ENCODE peak calls at places on chromosome 12, in nine cellular contexts. One of them, this sample, is unnamed.

GRCh38 chr12:11706509-11707331 is 57.2 kb downstream of the ETV6 start:
- DNase-seq in DMS153: no peak
- DNase-seq in iPS-NIHi11: no peak
- DNase-seq in HT-29: peak
- DNase-seq in ACHN: no peak
- DNase-seq in HuH-7.5: no peak
- DNase-seq in tibial artery: no peak
- DNase-seq in NCI-H524: no peak
- DNase-seq in NCI-H1436: no peak
- DNase-seq in this sample: no peak

GRCh38 chr12:112216223-112216622 is 90.9 kb downstream of the TRAFD1 start:
- DNase-seq in DMS153: no peak
- DNase-seq in iPS-NIHi11: no peak
- DNase-seq in HT-29: no peak
- DNase-seq in ACHN: no peak
- DNase-seq in HuH-7.5: no peak
- DNase-seq in tibial artery: no peak
- DNase-seq in NCI-H524: no peak
- DNase-seq in NCI-H1436: no peak
- DNase-seq in this sample: no peak

GRCh38 chr12:22287776-22288621 is 46.5 kb downstream of the ST8SIA1 start:
- DNase-seq in DMS153: no peak
- DNase-seq in iPS-NIHi11: peak
- DNase-seq in HT-29: no peak
- DNase-seq in ACHN: no peak
- DNase-seq in HuH-7.5: no peak
- DNase-seq in tibial artery: no peak
- DNase-seq in NCI-H524: no peak
- DNase-seq in NCI-H1436: no peak
- DNase-seq in this sample: no peak

GRCh38 chr12:26989873-26990272 is 24.3 kb downstream of the TM7SF3 start:
- DNase-seq in DMS153: no peak
- DNase-seq in iPS-NIHi11: no peak
- DNase-seq in HT-29: no peak
- DNase-seq in ACHN: no peak
- DNase-seq in HuH-7.5: no peak
- DNase-seq in tibial artery: no peak
- DNase-seq in NCI-H524: no peak
- DNase-seq in NCI-H1436: no peak
- DNase-seq in this sample: no peak

GRCh38 chr12:104793968-104794367 is 164.1 kb downstream of the SLC41A2 start:
- DNase-seq in DMS153: no peak
- DNase-seq in iPS-NIHi11: no peak
- DNase-seq in HT-29: no peak
- DNase-seq in ACHN: no peak
- DNase-seq in HuH-7.5: no peak
- DNase-seq in tibial artery: no peak
- DNase-seq in NCI-H524: no peak
- DNase-seq in NCI-H1436: no peak
- DNase-seq in this sample: no peak

GRCh38 chr12:113961921-113962710 is 4.0 kb downstream of the RBM19 start:
- DNase-seq in DMS153: no peak
- DNase-seq in iPS-NIHi11: no peak
- DNase-seq in HT-29: no peak
- DNase-seq in ACHN: peak
- DNase-seq in HuH-7.5: no peak
- DNase-seq in tibial artery: no peak
- DNase-seq in NCI-H524: no peak
- DNase-seq in NCI-H1436: no peak
- DNase-seq in this sample: no peak

GRCh38 chr12:120841525-120841924 is 62.6 kb downstream of the SPPL3 start:
- DNase-seq in DMS153: no peak
- DNase-seq in iPS-NIHi11: no peak
- DNase-seq in HT-29: no peak
- DNase-seq in ACHN: no peak
- DNase-seq in HuH-7.5: no peak
- DNase-seq in tibial artery: no peak
- DNase-seq in NCI-H524: no peak
- DNase-seq in NCI-H1436: no peak
- DNase-seq in this sample: no peak

GRCh38 chr12:52147367-52147972 is 44.3 kb downstream of the KRT80 start:
- DNase-seq in DMS153: no peak
- DNase-seq in iPS-NIHi11: peak
- DNase-seq in HT-29: peak
- DNase-seq in ACHN: peak
- DNase-seq in HuH-7.5: peak
- DNase-seq in tibial artery: peak
- DNase-seq in NCI-H524: no peak
- DNase-seq in NCI-H1436: peak
- DNase-seq in this sample: no peak

GRCh38 chr12:115182239-115182638 is 498.3 kb upstream of the TBX3 start:
- DNase-seq in DMS153: no peak
- DNase-seq in iPS-NIHi11: no peak
- DNase-seq in HT-29: no peak
- DNase-seq in ACHN: no peak
- DNase-seq in HuH-7.5: no peak
- DNase-seq in tibial artery: no peak
- DNase-seq in NCI-H524: no peak
- DNase-seq in NCI-H1436: no peak
- DNase-seq in this sample: no peak

GRCh38 chr12:85835417-85835809 is 796 bp downstream of the RASSF9 start:
- DNase-seq in DMS153: no peak
- DNase-seq in iPS-NIHi11: no peak
- DNase-seq in HT-29: peak
- DNase-seq in ACHN: peak
- DNase-seq in HuH-7.5: no peak
- DNase-seq in tibial artery: no peak
- DNase-seq in NCI-H524: no peak
- DNase-seq in NCI-H1436: no peak
- DNase-seq in this sample: no peak

GRCh38 chr12:13099066-13099909 is 4.2 kb downstream of the GSG1 start:
- DNase-seq in DMS153: no peak
- DNase-seq in iPS-NIHi11: no peak
- DNase-seq in HT-29: peak
- DNase-seq in ACHN: no peak
- DNase-seq in HuH-7.5: no peak
- DNase-seq in tibial artery: no peak
- DNase-seq in NCI-H524: no peak
- DNase-seq in NCI-H1436: no peak
- DNase-seq in this sample: peak

GRCh38 chr12:74732801-74733200 is 195.2 kb downstream of the ATXN7L3B start:
- DNase-seq in DMS153: no peak
- DNase-seq in iPS-NIHi11: no peak
- DNase-seq in HT-29: no peak
- DNase-seq in ACHN: no peak
- DNase-seq in HuH-7.5: no peak
- DNase-seq in tibial artery: no peak
- DNase-seq in NCI-H524: peak
- DNase-seq in NCI-H1436: no peak
- DNase-seq in this sample: no peak

GRCh38 chr12:16281157-16281556 is 3.7 kb upstream of the SLC15A5 start:
- DNase-seq in DMS153: no peak
- DNase-seq in iPS-NIHi11: no peak
- DNase-seq in HT-29: no peak
- DNase-seq in ACHN: no peak
- DNase-seq in HuH-7.5: no peak
- DNase-seq in tibial artery: no peak
- DNase-seq in NCI-H524: no peak
- DNase-seq in NCI-H1436: no peak
- DNase-seq in this sample: no peak

GRCh38 chr12:94336201-94336915 is 123.3 kb downstream of the CEP83 start:
- DNase-seq in DMS153: no peak
- DNase-seq in iPS-NIHi11: no peak
- DNase-seq in HT-29: no peak
- DNase-seq in ACHN: no peak
- DNase-seq in HuH-7.5: no peak
- DNase-seq in tibial artery: no peak
- DNase-seq in NCI-H524: no peak
- DNase-seq in NCI-H1436: no peak
- DNase-seq in this sample: no peak

GRCh38 chr12:40697566-40698257 is 5.5 kb downstream of the CNTN1 start:
- DNase-seq in DMS153: peak
- DNase-seq in iPS-NIHi11: no peak
- DNase-seq in HT-29: no peak
- DNase-seq in ACHN: peak
- DNase-seq in HuH-7.5: no peak
- DNase-seq in tibial artery: no peak
- DNase-seq in NCI-H524: peak
- DNase-seq in NCI-H1436: peak
- DNase-seq in this sample: no peak

GRCh38 chr12:114166360-114166759 is 200.2 kb upstream of the RBM19 start:
- DNase-seq in DMS153: no peak
- DNase-seq in iPS-NIHi11: peak
- DNase-seq in HT-29: peak
- DNase-seq in ACHN: peak
- DNase-seq in HuH-7.5: no peak
- DNase-seq in tibial artery: no peak
- DNase-seq in NCI-H524: peak
- DNase-seq in NCI-H1436: no peak
- DNase-seq in this sample: no peak

GRCh38 chr12:62268956-62269355 is 8.8 kb downstream of the USP15 start:
- DNase-seq in DMS153: no peak
- DNase-seq in iPS-NIHi11: no peak
- DNase-seq in HT-29: no peak
- DNase-seq in ACHN: no peak
- DNase-seq in HuH-7.5: no peak
- DNase-seq in tibial artery: no peak
- DNase-seq in NCI-H524: no peak
- DNase-seq in NCI-H1436: no peak
- DNase-seq in this sample: no peak

GRCh38 chr12:113476093-113476986 is 4.7 kb upstream of the LHX5 start:
- DNase-seq in DMS153: no peak
- DNase-seq in iPS-NIHi11: no peak
- DNase-seq in HT-29: no peak
- DNase-seq in ACHN: no peak
- DNase-seq in HuH-7.5: no peak
- DNase-seq in tibial artery: no peak
- DNase-seq in NCI-H524: no peak
- DNase-seq in NCI-H1436: no peak
- DNase-seq in this sample: peak

GRCh38 chr12:80195143-80195726 is 95.9 kb downstream of the OTOGL start:
- DNase-seq in DMS153: no peak
- DNase-seq in iPS-NIHi11: peak
- DNase-seq in HT-29: peak
- DNase-seq in ACHN: peak
- DNase-seq in HuH-7.5: no peak
- DNase-seq in tibial artery: no peak
- DNase-seq in NCI-H524: peak
- DNase-seq in NCI-H1436: peak
- DNase-seq in this sample: no peak

GRCh38 chr12:121237415-121237814 is 27.5 kb downstream of the P2RX4 start:
- DNase-seq in DMS153: peak
- DNase-seq in iPS-NIHi11: no peak
- DNase-seq in HT-29: no peak
- DNase-seq in ACHN: no peak
- DNase-seq in HuH-7.5: no peak
- DNase-seq in tibial artery: no peak
- DNase-seq in NCI-H524: no peak
- DNase-seq in NCI-H1436: no peak
- DNase-seq in this sample: no peak

GRCh38 chr12:127690161-127690560 is 576.8 kb upstream of the TMEM132C start:
- DNase-seq in DMS153: no peak
- DNase-seq in iPS-NIHi11: no peak
- DNase-seq in HT-29: peak
- DNase-seq in ACHN: no peak
- DNase-seq in HuH-7.5: no peak
- DNase-seq in tibial artery: no peak
- DNase-seq in NCI-H524: no peak
- DNase-seq in NCI-H1436: no peak
- DNase-seq in this sample: no peak

GRCh38 chr12:117507547-117507946 is 146.1 kb upstream of the NOS1 start:
- DNase-seq in DMS153: peak
- DNase-seq in iPS-NIHi11: no peak
- DNase-seq in HT-29: no peak
- DNase-seq in ACHN: no peak
- DNase-seq in HuH-7.5: no peak
- DNase-seq in tibial artery: no peak
- DNase-seq in NCI-H524: peak
- DNase-seq in NCI-H1436: peak
- DNase-seq in this sample: no peak

GRCh38 chr12:130041983-130042812 is 120.1 kb upstream of the FZD10 start:
- DNase-seq in DMS153: peak
- DNase-seq in iPS-NIHi11: peak
- DNase-seq in HT-29: no peak
- DNase-seq in ACHN: no peak
- DNase-seq in HuH-7.5: no peak
- DNase-seq in tibial artery: no peak
- DNase-seq in NCI-H524: peak
- DNase-seq in NCI-H1436: peak
- DNase-seq in this sample: peak

GRCh38 chr12:111149299-111149698 is 219.6 kb downstream of the PHETA1 start:
- DNase-seq in DMS153: no peak
- DNase-seq in iPS-NIHi11: no peak
- DNase-seq in HT-29: no peak
- DNase-seq in ACHN: no peak
- DNase-seq in HuH-7.5: no peak
- DNase-seq in tibial artery: no peak
- DNase-seq in NCI-H524: no peak
- DNase-seq in NCI-H1436: no peak
- DNase-seq in this sample: no peak

This sample was measured in B cell.